ENCODE peak calls at places on chromosome 22, in ten cellular contexts. O, P, W, D, E, F, Z, K, I and R are unnamed samples.

GRCh38 chr22:41206719-41207118 is 1.6 kb downstream of the L3MBTL2 start:
- DNase-seq in O (no peak), P (no peak), W (no peak), D (no peak), E (no peak), F (no peak), Z (no peak), K (peak; percentile 36), I (no peak), R (no peak)

GRCh38 chr22:17430298-17430900 is 61.1 kb downstream of the CECR2 start:
- DNase-seq in O (no peak), P (no peak), W (no peak), D (no peak), E (no peak), F (no peak), Z (no peak), K (no peak), I (no peak), R (peak; percentile 64)

GRCh38 chr22:39592104-39593060 is 21.8 kb downstream of the CACNA1I start:
- DNase-seq in O (no peak), P (no peak), W (no peak), D (peak; percentile 85), E (peak; percentile 87), F (peak; percentile 95), Z (no peak), K (no peak), I (peak; percentile 88), R (peak; percentile 56)

GRCh38 chr22:43860126-43860525 is 2.2 kb downstream of the SULT4A1 start:
- DNase-seq in O (no peak), P (no peak), W (no peak), D (no peak), E (peak; percentile 35), F (no peak), Z (no peak), K (no peak), I (no peak), R (no peak)

GRCh38 chr22:29251265-29251664 is 16.5 kb downstream of the RHBDD3 start:
- DNase-seq in O (no peak), P (no peak), W (no peak), D (no peak), E (no peak), F (no peak), Z (no peak), K (no peak), I (no peak), R (no peak)

GRCh38 chr22:28903080-28903479 is 19.7 kb downstream of the ZNRF3 start:
- DNase-seq in O (no peak), P (no peak), W (no peak), D (no peak), E (no peak), F (no peak), Z (no peak), K (no peak), I (no peak), R (peak; percentile 35)

GRCh38 chr22:17120281-17120680 is 879 bp downstream of the TMEM121B start:
- DNase-seq in O (peak; percentile 38), P (no peak), W (no peak), D (peak; percentile 42), E (peak; percentile 83), F (peak; percentile 87), Z (no peak), K (peak; percentile 52), I (peak; percentile 49), R (peak; percentile 22)

GRCh38 chr22:17903564-17904295 is 120.6 kb downstream of the MICAL3 start:
- DNase-seq in O (no peak), P (no peak), W (no peak), D (no peak), E (no peak), F (peak; percentile 69), Z (no peak), K (no peak), I (no peak), R (no peak)

GRCh38 chr22:50599816-50600454 is 658 bp upstream of the MAPK8IP2 start:
- DNase-seq in O (peak; percentile 51), P (no peak), W (no peak), D (peak; percentile 43), E (peak; percentile 85), F (peak; percentile 78), Z (no peak), K (peak; percentile 24), I (peak; percentile 41), R (peak; percentile 18)